ENCODE peak calls at places on chromosomes 6 and 20, in six cellular contexts. T is HCT116; D is effector memory CD4-positive, alpha-beta T cell; H is fibroblast of lung; F is suprapubic skin; Z is dorsolateral prefrontal cortex. L is an unnamed sample.

GRCh38 chr20:6976535-6976934 is 209.0 kb downstream of the BMP2 start:
- DNase-seq in H (peak), T (no peak), F (no peak), Z (no peak), D (no peak), L (no peak)

GRCh38 chr20:22781869-22782268 is 197.5 kb upstream of the FOXA2 start:
- DNase-seq in H (no peak), Z (no peak), T (no peak), D (no peak), F (no peak), L (no peak)

GRCh38 chr6:11232968-11233626 is 629 bp upstream of the NEDD9 start:
- DNase-seq in H (no peak), F (no peak), Z (no peak), T (no peak), D (no peak), L (no peak)

GRCh38 chr6:10314163-10314955 is 100.5 kb downstream of the TFAP2A start:
- DNase-seq in H (no peak), D (no peak), F (no peak), Z (no peak), T (no peak), L (no peak)

GRCh38 chr6:139443226-139444112 is 69.0 kb upstream of the CITED2 start:
- DNase-seq in D (no peak), T (no peak), F (no peak), H (peak), Z (no peak), L (no peak)

GRCh38 chr6:140105857-140106256 is 731.4 kb upstream of the CITED2 start:
- DNase-seq in Z (no peak), T (peak), F (no peak), D (no peak), H (peak), L (no peak)

GRCh38 chr6:2980465-2980855 is 9.1 kb upstream of the SERPINB6 start:
- DNase-seq in F (no peak), Z (no peak), H (no peak), D (no peak), T (no peak), L (no peak)

GRCh38 chr20:32356935-32357868 is 929 bp upstream of the ASXL1 start:
- DNase-seq in D (no peak), Z (no peak), F (no peak), T (peak), H (peak), L (no peak)

GRCh38 chr6:3797231-3798200 is 46.0 kb upstream of the PXDC1 start:
- DNase-seq in H (peak), F (no peak), T (no peak), D (no peak), Z (no peak), L (no peak)

GRCh38 chr6:54810182-54810581 is 36.4 kb upstream of the FAM83B start:
- DNase-seq in T (no peak), F (no peak), D (no peak), H (no peak), Z (no peak), L (no peak)

GRCh38 chr20:9332783-9333482 is 181.5 kb upstream of the LAMP5 start:
- DNase-seq in H (no peak), F (no peak), Z (no peak), D (no peak), T (no peak), L (no peak)

GRCh38 chr6:151451417-151451949 is 443 bp downstream of the RMND1 start:
- DNase-seq in Z (no peak), D (no peak), T (no peak), H (no peak), F (no peak), L (no peak)

GRCh38 chr20:663315-664090 is 10.5 kb upstream of the SRXN1 start:
- DNase-seq in Z (no peak), T (no peak), F (no peak), D (no peak), H (peak), L (no peak)

DNA sequence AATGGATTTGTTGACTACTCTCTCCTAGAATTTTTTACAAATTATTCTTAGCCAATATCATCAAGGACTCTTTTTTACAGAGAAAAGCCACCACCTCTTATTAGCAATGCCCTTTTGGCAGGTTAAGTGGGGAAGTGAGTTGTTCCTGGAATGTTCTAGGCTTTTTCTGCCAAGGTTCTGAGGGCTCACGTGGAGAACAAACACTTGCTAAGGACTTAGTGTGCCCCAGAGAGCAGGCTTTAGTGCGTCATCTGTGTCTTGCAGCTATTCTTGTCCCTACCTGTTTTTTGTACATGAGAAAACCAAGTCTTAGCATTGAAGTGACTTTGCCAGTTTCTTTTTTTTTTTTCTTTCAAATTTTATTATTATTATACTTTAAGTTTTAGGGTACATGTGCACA is 33.5 kb downstream of the CFAP61 start:
- DNase-seq in T (no peak), Z (no peak), F (no peak), H (no peak), D (no peak), L (peak)
- H3K27ac ChIP-seq in T (no peak), Z (no peak), F (peak), H (no peak), D (no peak), L (peak)

DNA sequence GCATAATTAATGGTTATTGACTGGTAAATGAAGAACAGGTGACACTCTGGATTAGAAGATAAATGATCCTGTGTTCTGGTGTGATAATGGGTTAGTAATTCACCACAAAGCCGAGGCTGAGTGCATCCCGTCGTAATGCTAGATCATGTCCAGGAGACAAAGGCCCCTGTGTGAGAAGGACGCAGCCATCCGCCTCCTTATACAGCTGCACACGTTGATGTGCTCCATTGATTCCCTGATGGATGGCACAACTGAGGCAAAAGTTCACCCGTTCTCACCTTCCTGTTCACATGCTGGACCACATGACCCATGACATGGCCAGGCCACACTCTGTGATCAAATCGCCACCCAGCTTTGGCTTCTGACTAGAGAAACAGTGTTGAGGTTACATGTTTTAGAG is 136.1 kb downstream of the FOXC1 start:
- DNase-seq in T (no peak), H (no peak), D (no peak), Z (no peak), F (no peak), L (no peak)
- H3K27ac ChIP-seq in T (no peak), H (no peak), D (no peak), Z (no peak), F (no peak), L (no peak)

DNA sequence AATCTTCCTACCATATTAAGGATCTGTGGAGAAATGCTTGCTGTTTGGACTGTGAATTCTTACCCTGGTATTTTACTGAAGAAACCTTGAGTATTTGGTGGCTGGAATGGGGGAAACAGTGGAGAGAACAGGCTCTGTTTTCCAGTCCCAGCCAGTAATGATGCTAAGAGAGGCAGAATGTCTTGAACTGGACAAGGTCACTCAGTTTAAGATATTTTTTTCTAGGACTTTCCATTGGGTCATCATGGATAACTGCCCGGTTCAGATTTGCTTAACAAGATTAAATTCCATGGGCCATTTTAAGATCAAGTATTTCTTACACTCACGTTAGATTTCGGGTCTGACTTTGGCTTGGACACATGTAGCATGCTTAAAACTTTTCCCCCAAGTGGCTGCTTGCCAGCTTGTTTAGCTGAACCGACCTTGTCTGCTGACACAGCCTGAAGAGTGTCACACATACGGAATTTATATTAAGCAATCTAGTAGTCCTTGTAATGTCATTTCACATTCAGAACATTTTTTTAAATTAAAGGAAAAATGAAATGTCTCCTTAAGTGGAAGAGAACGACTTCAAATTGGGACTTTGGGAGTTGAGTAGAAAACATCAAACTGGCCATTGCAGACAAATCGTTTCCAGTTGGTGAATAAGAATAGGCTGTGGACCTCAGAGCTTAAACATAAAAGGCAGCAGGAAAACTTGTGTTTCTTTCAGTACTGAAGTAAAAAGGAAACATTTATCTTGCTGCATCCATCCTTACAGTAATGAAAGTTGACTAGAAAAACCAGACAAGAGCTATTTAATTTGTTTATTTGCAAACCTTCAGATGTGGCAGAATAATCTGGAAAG is 28.9 kb downstream of the ARMC2 start:
- DNase-seq in H (peak), D (no peak), Z (no peak), F (peak), T (no peak), L (no peak)
- H3K27ac ChIP-seq in H (peak), D (no peak), Z (no peak), F (peak), T (no peak), L (no peak)

DNA sequence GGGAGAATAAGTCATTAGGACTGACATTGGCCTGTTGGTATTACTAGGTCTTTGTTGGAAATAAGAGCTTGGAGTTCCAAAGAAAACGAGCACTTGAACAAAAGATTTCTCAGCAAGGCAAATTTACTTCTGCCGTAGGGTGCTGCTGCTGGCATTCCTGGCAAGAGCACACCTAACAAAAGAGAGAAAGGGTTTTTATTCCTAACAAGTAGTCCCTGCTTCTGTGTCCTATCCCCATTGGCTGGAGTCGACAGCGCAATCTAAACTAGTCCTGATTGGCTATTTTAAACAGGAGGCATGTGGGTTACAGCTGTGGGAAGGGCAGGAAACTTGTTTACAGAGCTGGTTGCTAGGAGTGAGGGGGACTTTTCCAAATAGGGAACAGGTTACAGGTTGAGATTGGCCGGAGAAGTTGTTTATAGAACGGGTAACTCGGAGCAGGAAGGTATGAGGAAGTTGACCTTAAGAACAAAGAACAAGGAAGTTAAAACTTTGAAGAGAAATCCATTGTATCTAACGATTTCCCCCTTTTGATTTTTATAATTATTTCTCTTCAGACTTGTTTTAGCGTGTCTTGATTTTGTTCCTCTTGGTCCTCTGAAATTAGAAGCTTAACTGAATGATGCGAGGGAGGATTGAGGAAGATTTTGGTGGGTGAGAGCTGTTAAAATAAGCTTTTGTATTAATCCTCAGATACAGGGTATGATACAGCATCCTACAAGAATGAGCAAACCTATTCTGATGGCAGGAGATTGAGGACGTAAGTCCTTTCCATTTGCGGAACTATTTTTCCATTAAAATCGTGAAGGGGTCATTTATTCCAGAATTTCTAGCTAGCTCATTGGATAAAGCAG is 3.4 kb upstream of the ZNFX1 start:
- DNase-seq in F (no peak), Z (no peak), H (peak), T (no peak), D (no peak), L (peak)
- H3K27ac ChIP-seq in F (peak), Z (no peak), H (no peak), T (peak), D (no peak), L (peak)

GRCh38 chr6:14661696-14662095 is 544.1 kb downstream of the CD83 start:
- DNase-seq in Z (no peak), T (no peak), D (no peak), F (no peak), H (no peak), L (no peak)

GRCh38 chr6:14658030-14658429 is 540.5 kb downstream of the CD83 start:
- DNase-seq in D (no peak), H (no peak), T (no peak), Z (no peak), F (no peak), L (no peak)

GRCh38 chr6:14661188-14661587 is 543.6 kb downstream of the CD83 start:
- DNase-seq in F (no peak), H (no peak), Z (no peak), D (peak), T (no peak), L (no peak)

GRCh38 chr6:14658909-14659561 is 541.5 kb downstream of the CD83 start:
- DNase-seq in Z (no peak), T (no peak), H (no peak), F (no peak), D (no peak), L (no peak)

GRCh38 chr6:14660767-14661166 is 543.2 kb downstream of the CD83 start:
- DNase-seq in F (no peak), D (no peak), H (no peak), Z (no peak), T (no peak), L (no peak)
- H3K27ac ChIP-seq in F (no peak), D (no peak), H (no peak), Z (no peak), T (no peak), L (no peak)

DNA sequence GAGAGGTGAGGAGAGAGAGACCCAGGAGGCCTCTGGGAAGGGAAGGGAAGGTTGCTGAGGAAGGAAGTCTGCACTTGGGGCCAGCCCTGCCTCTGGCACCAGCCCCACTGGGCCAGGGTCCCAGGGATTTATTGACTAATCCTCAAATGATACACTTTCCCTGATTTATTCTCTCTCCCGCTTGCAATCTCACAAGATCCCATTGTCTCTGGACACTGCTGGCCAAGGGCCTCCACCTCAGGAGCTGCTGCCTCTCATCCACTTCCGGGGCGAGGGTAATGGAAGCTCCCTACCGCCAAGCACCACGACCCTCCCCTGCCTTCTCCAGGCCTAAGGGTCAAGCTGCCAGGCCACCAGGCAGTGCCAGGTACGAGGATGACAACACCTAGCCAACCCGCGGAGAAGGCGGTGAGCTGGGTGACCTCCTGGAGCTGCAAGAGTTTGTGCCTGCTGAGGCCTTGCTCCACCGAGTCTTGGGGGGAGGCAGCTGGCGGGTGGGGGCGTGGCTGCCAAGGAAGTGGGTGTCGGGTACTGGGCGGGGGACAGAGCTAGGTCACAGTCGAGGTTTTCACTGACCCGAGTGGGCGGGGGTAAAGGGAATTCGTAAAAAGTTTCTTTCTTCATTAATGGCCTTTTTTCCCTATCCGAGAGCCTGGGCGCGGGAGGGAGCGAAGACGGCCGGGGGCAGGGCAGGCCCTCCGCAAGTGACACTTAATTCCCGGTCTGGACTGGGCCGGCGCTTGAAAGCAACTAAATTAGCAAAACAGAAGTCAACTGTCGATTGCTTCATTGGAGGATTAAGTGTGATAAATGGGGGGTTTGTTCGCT is 43.4 kb upstream of the FOXP4 start:
- DNase-seq in F (no peak), H (peak), Z (no peak), D (no peak), T (no peak), L (no peak)
- H3K27ac ChIP-seq in F (no peak), H (no peak), Z (no peak), D (no peak), T (no peak), L (no peak)

DNA sequence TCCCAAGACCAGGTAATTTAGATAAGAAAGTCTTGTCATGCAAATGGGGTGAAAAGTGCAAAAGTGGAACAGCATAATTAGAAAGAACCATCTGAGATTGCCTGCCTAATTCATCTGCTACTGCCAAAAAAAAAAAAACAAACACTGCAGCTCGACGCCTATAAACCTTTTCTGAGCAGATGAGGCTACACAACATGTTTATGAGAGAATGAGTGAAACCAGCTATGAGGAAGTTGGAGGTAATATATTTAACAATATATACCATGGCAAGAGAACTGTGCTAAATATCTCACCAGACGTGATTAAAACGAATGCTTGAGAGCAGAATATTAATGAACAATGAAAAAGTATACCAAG is 50.0 kb downstream of the LAMA4 start:
- DNase-seq in Z (no peak), F (no peak), T (no peak), D (no peak), H (no peak), L (no peak)
- H3K27ac ChIP-seq in Z (no peak), F (peak), T (no peak), D (no peak), H (peak), L (peak)

GRCh38 chr6:43725643-43726580 is 38.3 kb upstream of the MRPS18A start:
- DNase-seq in H (no peak), Z (peak), T (no peak), F (no peak), D (no peak), L (no peak)
- H3K27ac ChIP-seq in H (no peak), Z (no peak), T (no peak), F (no peak), D (peak), L (peak)

GRCh38 chr20:63128367-63128766 is 87.6 kb downstream of the YTHDF1 start:
- DNase-seq in H (no peak), D (no peak), T (no peak), Z (peak), F (peak), L (no peak)
- H3K27ac ChIP-seq in H (no peak), D (no peak), T (no peak), Z (no peak), F (no peak), L (no peak)

GRCh38 chr20:47337413-47337812 is 19.1 kb downstream of the ZMYND8 start:
- DNase-seq in H (no peak), Z (no peak), D (no peak), F (no peak), T (no peak), L (no peak)

GRCh38 chr20:47334022-47334551 is 22.4 kb downstream of the ZMYND8 start:
- DNase-seq in F (no peak), T (no peak), Z (no peak), D (no peak), H (peak), L (peak)

GRCh38 chr20:47338131-47338628 is 18.3 kb downstream of the ZMYND8 start:
- DNase-seq in Z (no peak), F (no peak), D (no peak), T (no peak), H (no peak), L (no peak)

GRCh38 chr20:47336013-47336754 is 20.3 kb downstream of the ZMYND8 start:
- DNase-seq in F (no peak), D (no peak), H (peak), T (no peak), Z (peak), L (no peak)

GRCh38 chr20:47335251-47336012 is 21.1 kb downstream of the ZMYND8 start:
- DNase-seq in Z (no peak), H (peak), D (no peak), T (no peak), F (no peak), L (no peak)
- H3K27ac ChIP-seq in Z (peak), H (peak), D (no peak), T (peak), F (peak), L (peak)

L was measured in epithelial cell of prostate.